ENCODE peak calls at places on chromosome 21, in six cellular contexts. One of them, this sample, is unnamed. For H3K27me3, the result is how much of the 10 kb centered on the place peaks cover.

GRCh38 chr21:20720623-20721022 is 277.6 kb upstream of the NCAM2 start:
- DNase-seq in iPS DF 6.9: no peak
- DNase-seq in psoas muscle: no peak
- DNase-seq in CD8-positive, alpha-beta T cell: no peak
- DNase-seq in HCT116: no peak
- DNase-seq in left lung: no peak
- DNase-seq in this sample: no peak

GRCh38 chr21:28099296-28099695 is 893.4 kb downstream of the LTN1 start:
- DNase-seq in iPS DF 6.9: no peak
- DNase-seq in psoas muscle: peak
- DNase-seq in CD8-positive, alpha-beta T cell: no peak
- DNase-seq in HCT116: no peak
- DNase-seq in left lung: no peak
- DNase-seq in this sample: no peak

GRCh38 chr21:26715116-26715515 is 130.1 kb downstream of the ADAMTS1 start:
- DNase-seq in iPS DF 6.9: no peak
- DNase-seq in psoas muscle: no peak
- DNase-seq in CD8-positive, alpha-beta T cell: no peak
- DNase-seq in HCT116: no peak
- DNase-seq in left lung: no peak
- DNase-seq in this sample: no peak

GRCh38 chr21:33821580-33822322 is 93.9 kb downstream of the ATP5PO start:
- DNase-seq in iPS DF 6.9: no peak
- DNase-seq in psoas muscle: no peak
- DNase-seq in CD8-positive, alpha-beta T cell: no peak
- DNase-seq in HCT116: no peak
- DNase-seq in left lung: no peak
- DNase-seq in this sample: no peak

GRCh38 chr21:46122241-46122671 is 24.3 kb downstream of the COL6A2 start:
- DNase-seq in iPS DF 6.9: no peak
- DNase-seq in psoas muscle: no peak
- DNase-seq in CD8-positive, alpha-beta T cell: no peak
- DNase-seq in HCT116: no peak
- DNase-seq in left lung: peak
- DNase-seq in this sample: no peak

GRCh38 chr21:38982096-38982495 is 176.4 kb downstream of the ETS2 start:
- DNase-seq in iPS DF 6.9: peak
- DNase-seq in psoas muscle: no peak
- DNase-seq in CD8-positive, alpha-beta T cell: no peak
- DNase-seq in HCT116: no peak
- DNase-seq in left lung: no peak
- DNase-seq in this sample: no peak

GRCh38 chr21:34367320-34367935 is 3.6 kb downstream of the KCNE2 start:
- DNase-seq in iPS DF 6.9: no peak
- DNase-seq in psoas muscle: no peak
- DNase-seq in CD8-positive, alpha-beta T cell: peak
- DNase-seq in HCT116: peak
- DNase-seq in left lung: no peak
- DNase-seq in this sample: peak

GRCh38 chr21:45994738-45995685 is 13.4 kb downstream of the COL6A1 start:
- DNase-seq in iPS DF 6.9: no peak
- DNase-seq in psoas muscle: no peak
- DNase-seq in CD8-positive, alpha-beta T cell: peak
- DNase-seq in HCT116: no peak
- DNase-seq in left lung: peak
- DNase-seq in this sample: no peak

GRCh38 chr21:21101911-21102310 is 103.7 kb downstream of the NCAM2 start:
- DNase-seq in iPS DF 6.9: peak
- DNase-seq in psoas muscle: no peak
- DNase-seq in CD8-positive, alpha-beta T cell: no peak
- DNase-seq in HCT116: no peak
- DNase-seq in left lung: no peak
- DNase-seq in this sample: no peak

GRCh38 chr21:34617753-34618339 is 2.9 kb upstream of the RCAN1 start:
- DNase-seq in iPS DF 6.9: no peak
- DNase-seq in psoas muscle: no peak
- DNase-seq in CD8-positive, alpha-beta T cell: no peak
- DNase-seq in HCT116: no peak
- DNase-seq in left lung: no peak
- DNase-seq in this sample: no peak

GRCh38 chr21:31781737-31782136 is 49.8 kb upstream of the SCAF4 start:
- DNase-seq in iPS DF 6.9: no peak
- DNase-seq in psoas muscle: peak
- DNase-seq in CD8-positive, alpha-beta T cell: no peak
- DNase-seq in HCT116: no peak
- DNase-seq in left lung: no peak
- DNase-seq in this sample: no peak

GRCh38 chr21:46181953-46182547 is 2.2 kb downstream of the SPATC1L start:
- DNase-seq in iPS DF 6.9: no peak
- DNase-seq in psoas muscle: no peak
- DNase-seq in CD8-positive, alpha-beta T cell: no peak
- DNase-seq in HCT116: no peak
- DNase-seq in left lung: no peak
- DNase-seq in this sample: no peak

GRCh38 chr21:32279377-32279680 is 480 bp upstream of the MIS18A start:
- DNase-seq in iPS DF 6.9: no peak
- DNase-seq in psoas muscle: no peak
- DNase-seq in CD8-positive, alpha-beta T cell: no peak
- DNase-seq in HCT116: no peak
- DNase-seq in left lung: no peak
- DNase-seq in this sample: no peak

GRCh38 chr21:44616591-44616926 is 4.7 kb downstream of the KRTAP10-8 start:
- DNase-seq in iPS DF 6.9: no peak
- DNase-seq in psoas muscle: no peak
- DNase-seq in CD8-positive, alpha-beta T cell: no peak
- DNase-seq in HCT116: no peak
- DNase-seq in left lung: peak
- DNase-seq in this sample: no peak
- H3K27me3 ChIP-seq in iPS DF 6.9: under half
- H3K27me3 ChIP-seq in psoas muscle: under half
- H3K27me3 ChIP-seq in CD8-positive, alpha-beta T cell: under half
- H3K27me3 ChIP-seq in HCT116: under half
- H3K27me3 ChIP-seq in left lung: under half
- H3K27me3 ChIP-seq in this sample: under half

DNA sequence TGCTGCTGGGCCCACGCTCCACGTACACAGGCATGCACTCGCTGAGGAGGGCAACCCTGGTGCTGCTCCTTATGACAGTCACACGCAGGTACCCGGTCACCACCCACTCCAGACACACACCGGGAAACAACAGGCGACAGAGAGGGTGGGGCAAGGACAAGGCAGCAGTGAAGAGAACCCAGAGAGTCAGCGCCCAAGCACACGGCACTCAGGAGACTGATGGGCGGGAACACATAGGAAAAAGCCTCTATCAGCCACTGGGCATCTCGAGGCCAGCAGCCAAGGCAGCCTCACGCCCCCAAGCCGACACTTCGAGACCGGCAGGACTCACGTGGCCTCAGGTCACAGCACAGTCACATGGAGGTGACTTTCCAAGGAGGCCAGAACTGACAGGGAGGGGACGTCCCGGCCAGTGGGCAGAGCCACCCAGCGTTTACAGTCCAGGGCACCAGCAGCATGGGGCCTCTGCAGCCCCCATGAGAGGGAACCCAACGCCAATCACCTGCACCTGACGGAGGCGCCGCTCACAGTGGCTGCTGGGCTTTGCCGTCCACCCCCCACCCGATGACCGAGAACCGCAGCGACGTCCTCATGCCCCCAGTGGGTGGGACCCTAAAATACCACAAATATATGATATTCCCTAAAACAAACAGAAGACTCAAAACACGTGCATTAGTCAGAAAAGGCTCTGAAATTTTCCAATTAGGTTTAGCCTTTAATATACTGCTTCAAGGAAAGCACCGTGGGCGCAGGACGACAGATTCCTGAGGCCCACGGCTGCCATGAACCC is 19.7 kb downstream of the PTTG1IP start:
- DNase-seq in iPS DF 6.9: no peak
- DNase-seq in psoas muscle: no peak
- DNase-seq in CD8-positive, alpha-beta T cell: no peak
- DNase-seq in HCT116: no peak
- DNase-seq in left lung: peak
- DNase-seq in this sample: no peak
- H3K4me3 ChIP-seq in iPS DF 6.9: no peak
- H3K4me3 ChIP-seq in psoas muscle: no peak
- H3K4me3 ChIP-seq in CD8-positive, alpha-beta T cell: no peak
- H3K4me3 ChIP-seq in HCT116: no peak
- H3K4me3 ChIP-seq in left lung: no peak
- H3K4me3 ChIP-seq in this sample: no peak

GRCh38 chr21:37699024-37699770 is 217.1 kb downstream of the KCNJ6 start:
- DNase-seq in iPS DF 6.9: no peak
- DNase-seq in psoas muscle: no peak
- DNase-seq in CD8-positive, alpha-beta T cell: no peak
- DNase-seq in HCT116: no peak
- DNase-seq in left lung: no peak
- DNase-seq in this sample: no peak
- H3K27me3 ChIP-seq in iPS DF 6.9: under half
- H3K27me3 ChIP-seq in psoas muscle: under half
- H3K27me3 ChIP-seq in CD8-positive, alpha-beta T cell: under half
- H3K27me3 ChIP-seq in HCT116: under half
- H3K27me3 ChIP-seq in left lung: under half
- H3K27me3 ChIP-seq in this sample: under half

GRCh38 chr21:35782667-35783066 is 277.7 kb downstream of the SETD4 start:
- DNase-seq in iPS DF 6.9: no peak
- DNase-seq in psoas muscle: no peak
- DNase-seq in CD8-positive, alpha-beta T cell: no peak
- DNase-seq in HCT116: no peak
- DNase-seq in left lung: no peak
- DNase-seq in this sample: no peak

GRCh38 chr21:35779167-35779566 is 281.2 kb downstream of the SETD4 start:
- DNase-seq in iPS DF 6.9: no peak
- DNase-seq in psoas muscle: no peak
- DNase-seq in CD8-positive, alpha-beta T cell: no peak
- DNase-seq in HCT116: no peak
- DNase-seq in left lung: no peak
- DNase-seq in this sample: no peak

GRCh38 chr21:35780983-35781382 is 279.3 kb downstream of the SETD4 start:
- DNase-seq in iPS DF 6.9: no peak
- DNase-seq in psoas muscle: no peak
- DNase-seq in CD8-positive, alpha-beta T cell: no peak
- DNase-seq in HCT116: no peak
- DNase-seq in left lung: no peak
- DNase-seq in this sample: no peak

GRCh38 chr21:35777081-35777480 is 283.2 kb downstream of the SETD4 start:
- DNase-seq in iPS DF 6.9: no peak
- DNase-seq in psoas muscle: no peak
- DNase-seq in CD8-positive, alpha-beta T cell: no peak
- DNase-seq in HCT116: no peak
- DNase-seq in left lung: no peak
- DNase-seq in this sample: no peak

DNA sequence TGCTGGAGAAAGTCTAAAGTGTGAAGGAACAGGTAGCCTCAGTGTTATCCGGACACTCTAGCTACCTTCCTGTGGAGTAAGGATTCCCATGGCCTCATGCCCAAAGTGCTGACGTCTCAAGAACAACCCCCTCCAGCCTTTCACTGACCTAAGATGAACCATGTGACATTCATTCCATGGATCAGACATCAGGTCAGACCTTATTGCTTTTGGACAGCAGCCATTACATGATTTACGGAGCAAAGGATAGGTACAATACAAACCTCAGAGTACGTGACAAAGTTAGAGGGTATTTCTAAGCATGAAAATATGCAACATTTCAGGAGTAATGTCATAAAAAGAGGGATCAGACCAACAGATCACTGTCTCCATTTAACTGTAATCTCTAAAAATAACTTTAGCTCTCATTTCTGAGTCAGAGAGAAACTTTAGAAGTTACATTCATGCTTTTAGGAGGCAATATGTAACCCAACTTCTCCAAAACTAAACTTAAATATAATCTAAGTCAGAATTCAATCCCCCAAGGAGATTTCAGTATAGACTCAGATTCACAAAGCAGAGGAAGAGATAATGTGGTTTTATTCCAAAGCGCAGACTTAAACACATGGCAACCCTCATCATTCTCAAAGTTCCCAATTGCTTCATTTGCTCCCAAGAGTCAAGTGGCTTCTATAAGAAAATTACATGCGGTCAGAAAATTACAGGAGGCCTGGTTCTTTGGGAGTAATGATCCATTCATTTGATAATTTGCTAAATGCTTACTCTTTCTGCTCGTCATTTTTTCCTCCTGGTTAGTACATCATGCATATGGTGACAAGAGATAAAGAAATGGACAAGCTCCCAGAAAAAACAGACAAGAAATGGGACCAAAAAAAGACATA is 280.4 kb downstream of the SETD4 start:
- DNase-seq in iPS DF 6.9: no peak
- DNase-seq in psoas muscle: no peak
- DNase-seq in CD8-positive, alpha-beta T cell: no peak
- DNase-seq in HCT116: no peak
- DNase-seq in left lung: no peak
- DNase-seq in this sample: peak
- H3K4me3 ChIP-seq in iPS DF 6.9: no peak
- H3K4me3 ChIP-seq in psoas muscle: no peak
- H3K4me3 ChIP-seq in CD8-positive, alpha-beta T cell: no peak
- H3K4me3 ChIP-seq in HCT116: no peak
- H3K4me3 ChIP-seq in left lung: no peak
- H3K4me3 ChIP-seq in this sample: no peak

GRCh38 chr21:44727757-44728156 is 16.4 kb upstream of the TSPEAR start:
- DNase-seq in iPS DF 6.9: no peak
- DNase-seq in psoas muscle: no peak
- DNase-seq in CD8-positive, alpha-beta T cell: no peak
- DNase-seq in HCT116: no peak
- DNase-seq in left lung: no peak
- DNase-seq in this sample: no peak
- H3K27me3 ChIP-seq in iPS DF 6.9: under half
- H3K27me3 ChIP-seq in psoas muscle: under half
- H3K27me3 ChIP-seq in CD8-positive, alpha-beta T cell: under half
- H3K27me3 ChIP-seq in HCT116: under half
- H3K27me3 ChIP-seq in left lung: under half
- H3K27me3 ChIP-seq in this sample: under half

DNA sequence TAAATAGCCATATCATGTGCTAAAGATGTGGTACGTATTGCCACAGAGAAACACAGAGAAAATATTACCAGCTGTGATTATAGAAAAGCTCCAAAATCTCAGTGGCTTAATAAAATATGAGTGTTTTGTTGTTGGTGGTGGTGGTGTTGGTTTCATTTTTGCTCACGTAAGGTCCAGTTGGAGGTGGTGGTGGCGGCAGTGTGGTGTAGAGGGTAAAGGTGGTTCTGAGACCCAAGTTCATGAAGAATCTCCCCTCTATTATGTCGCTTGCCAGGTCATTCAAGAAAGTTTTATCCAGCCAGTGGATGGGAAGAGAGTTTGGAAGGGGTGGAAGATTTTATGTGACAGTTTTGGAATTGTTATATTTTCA is 217.6 kb upstream of the SAMSN1 start:
- DNase-seq in iPS DF 6.9: no peak
- DNase-seq in psoas muscle: no peak
- DNase-seq in CD8-positive, alpha-beta T cell: no peak
- DNase-seq in HCT116: no peak
- DNase-seq in left lung: no peak
- DNase-seq in this sample: no peak
- H3K4me3 ChIP-seq in iPS DF 6.9: no peak
- H3K4me3 ChIP-seq in psoas muscle: no peak
- H3K4me3 ChIP-seq in CD8-positive, alpha-beta T cell: no peak
- H3K4me3 ChIP-seq in HCT116: no peak
- H3K4me3 ChIP-seq in left lung: no peak
- H3K4me3 ChIP-seq in this sample: no peak

DNA sequence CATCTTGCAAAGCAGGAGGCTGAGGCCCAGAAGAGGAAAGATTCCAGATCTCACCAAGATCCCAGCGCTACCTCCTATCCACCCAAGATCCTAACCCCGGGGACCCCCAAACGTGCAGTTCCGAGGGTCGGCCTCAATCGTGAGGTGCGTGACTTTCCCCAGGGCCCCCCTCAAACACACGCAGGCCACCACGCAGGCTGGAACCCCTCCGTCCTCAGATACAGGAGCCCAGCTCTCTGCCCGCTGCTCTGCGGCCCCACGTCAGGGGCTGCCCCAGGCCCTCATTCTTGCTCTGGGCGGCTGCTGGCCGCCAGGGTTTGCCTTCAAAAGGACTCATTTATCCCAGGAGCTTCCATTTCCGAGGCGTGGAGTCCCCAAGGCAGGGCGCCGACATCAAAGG is 39.9 kb downstream of the KRTAP10-1 start:
- DNase-seq in iPS DF 6.9: no peak
- DNase-seq in psoas muscle: no peak
- DNase-seq in CD8-positive, alpha-beta T cell: no peak
- DNase-seq in HCT116: no peak
- DNase-seq in left lung: no peak
- DNase-seq in this sample: no peak
- H3K27me3 ChIP-seq in iPS DF 6.9: under half
- H3K27me3 ChIP-seq in psoas muscle: under half
- H3K27me3 ChIP-seq in CD8-positive, alpha-beta T cell: under half
- H3K27me3 ChIP-seq in HCT116: under half
- H3K27me3 ChIP-seq in left lung: under half
- H3K27me3 ChIP-seq in this sample: under half